ENCODE peak calls at places on chromosomes 4 and X, in five cellular contexts. E, H, V, C and N are unnamed samples.

GRCh38 chr4:172173206-172173605 is 360.0 kb downstream of the GALNTL6 start:
- DNase-seq in E (no peak), H (no peak), V (no peak), C (no peak), N (no peak)

GRCh38 chrX:22575161-22575845 is 302.6 kb downstream of the CBLL2 start:
- DNase-seq in E (no peak), H (no peak), V (no peak), C (no peak), N (no peak)

GRCh38 chr4:37246891-37247290 is 2.3 kb downstream of the NWD2 start:
- DNase-seq in E (no peak), H (no peak), V (no peak), C (no peak), N (no peak)

GRCh38 chrX:134738986-134739744 is 80.9 kb upstream of the PLAC1 start:
- DNase-seq in E (no peak), H (no peak), V (no peak), C (no peak), N (no peak)

GRCh38 chr4:103137446-103137827 is 37.8 kb upstream of the BDH2 start:
- DNase-seq in E (no peak), H (no peak), V (no peak), C (no peak), N (peak; percentile 34)

GRCh38 chr4:14559641-14560040 is 442.6 kb upstream of the CPEB2 start:
- DNase-seq in E (no peak), H (no peak), V (no peak), C (no peak), N (no peak)

GRCh38 chrX:52867610-52868348 is at the start of gene XAGE3:
- DNase-seq in E (no peak), H (no peak), V (no peak), C (no peak), N (no peak)

GRCh38 chr4:88320780-88321373 is 36.5 kb upstream of the PPM1K start:
- DNase-seq in E (no peak), H (peak; percentile 81), V (peak; percentile 60), C (peak; percentile 40), N (no peak)

GRCh38 chr4:113951263-113951662 is 28.2 kb downstream of the ARSJ start:
- DNase-seq in E (no peak), H (no peak), V (peak; percentile 53), C (peak; percentile 65), N (no peak)

GRCh38 chrX:100479329-100479728 is 69.3 kb upstream of the PCDH19 start:
- DNase-seq in E (no peak), H (no peak), V (no peak), C (no peak), N (no peak)
- H3K27ac ChIP-seq in E (no peak overlapping the region), H (no peak overlapping the region), V (no peak overlapping the region), C (no peak overlapping the region), N (no peak overlapping the region)

DNA sequence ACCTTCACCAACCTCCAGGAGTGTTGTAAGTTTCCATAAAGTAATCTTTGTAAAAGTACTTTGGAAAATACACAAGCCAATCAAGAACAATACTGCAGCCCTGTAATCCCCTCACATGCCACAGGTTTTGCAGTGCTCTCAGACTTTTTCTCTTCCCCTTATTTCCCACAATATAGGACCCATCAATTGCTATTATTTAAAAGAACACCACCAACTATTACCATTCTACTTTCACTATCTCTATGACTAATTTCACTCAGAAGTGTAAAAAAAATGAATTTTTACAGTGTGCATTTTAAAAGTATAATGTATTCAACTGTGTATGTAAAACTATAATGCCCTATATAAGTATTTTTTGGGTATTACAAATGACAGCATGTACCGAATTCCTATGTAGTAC is 1.7 kb downstream of the ATP8A1 start:
- DNase-seq in E (no peak), H (no peak), V (no peak), C (no peak), N (no peak)
- H3K27ac ChIP-seq in E (peak overlapping the region; percentile 76), H (no peak overlapping the region), V (no peak overlapping the region), C (no peak overlapping the region), N (no peak overlapping the region)

GRCh38 chr4:121799888-121800501 is 1.1 kb upstream of the EXOSC9 start:
- DNase-seq in E (no peak), H (no peak), V (no peak), C (no peak), N (no peak)
- H3K27ac ChIP-seq in E (no peak overlapping the region), H (no peak overlapping the region), V (no peak overlapping the region), C (no peak overlapping the region), N (no peak overlapping the region)

DNA sequence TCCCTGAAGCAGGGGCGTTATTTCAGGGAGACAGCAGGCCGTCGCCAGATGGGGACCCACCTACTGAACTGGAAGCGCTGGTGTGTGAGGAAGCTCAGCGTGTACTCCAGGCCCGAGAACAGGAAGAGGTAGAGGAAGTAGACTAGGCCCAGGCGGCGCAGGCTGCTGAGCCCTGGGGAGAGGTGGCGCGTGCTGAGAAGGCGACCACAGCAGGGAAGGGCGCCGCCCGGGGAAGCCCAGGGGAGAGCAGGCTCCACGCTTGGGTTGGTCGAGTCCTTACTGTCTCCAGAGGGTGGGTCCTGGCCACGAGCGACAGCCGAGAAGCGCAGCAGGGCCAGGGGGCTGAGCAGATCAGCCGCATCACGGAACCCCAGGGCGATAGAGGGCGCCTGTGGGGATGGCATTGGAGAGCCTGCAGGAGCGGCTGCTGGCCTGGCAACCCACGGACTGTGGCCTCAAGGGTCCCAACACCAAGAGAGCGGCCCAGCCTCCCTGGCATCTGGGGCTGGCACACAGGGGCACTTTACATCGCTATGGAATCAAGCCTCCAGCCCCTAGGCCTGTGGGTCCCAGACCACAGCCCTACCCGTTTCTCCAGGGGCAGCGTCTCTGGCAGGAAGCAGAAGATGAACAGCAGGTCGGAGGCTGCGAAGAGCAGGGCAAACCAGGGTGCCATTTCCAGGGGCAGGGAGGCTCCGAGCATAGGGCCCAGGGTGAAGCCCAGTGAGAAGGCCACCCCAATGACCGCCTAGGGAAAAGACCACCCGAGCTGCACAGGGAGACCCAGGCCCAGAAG is 31.2 kb downstream of the NOP14 start:
- DNase-seq in E (no peak), H (peak; percentile 96), V (peak; percentile 87), C (no peak), N (no peak)
- H3K27ac ChIP-seq in E (peak overlapping the region; percentile 67), H (peak overlapping the region; percentile 64), V (no peak overlapping the region), C (peak overlapping the region; percentile 54), N (peak overlapping the region; percentile 100)

GRCh38 chr4:121818215-121818614 is 5.5 kb downstream of the CCNA2 start:
- DNase-seq in E (no peak), H (no peak), V (no peak), C (no peak), N (no peak)
- H3K27ac ChIP-seq in E (no peak overlapping the region), H (no peak overlapping the region), V (no peak overlapping the region), C (no peak overlapping the region), N (no peak overlapping the region)

DNA sequence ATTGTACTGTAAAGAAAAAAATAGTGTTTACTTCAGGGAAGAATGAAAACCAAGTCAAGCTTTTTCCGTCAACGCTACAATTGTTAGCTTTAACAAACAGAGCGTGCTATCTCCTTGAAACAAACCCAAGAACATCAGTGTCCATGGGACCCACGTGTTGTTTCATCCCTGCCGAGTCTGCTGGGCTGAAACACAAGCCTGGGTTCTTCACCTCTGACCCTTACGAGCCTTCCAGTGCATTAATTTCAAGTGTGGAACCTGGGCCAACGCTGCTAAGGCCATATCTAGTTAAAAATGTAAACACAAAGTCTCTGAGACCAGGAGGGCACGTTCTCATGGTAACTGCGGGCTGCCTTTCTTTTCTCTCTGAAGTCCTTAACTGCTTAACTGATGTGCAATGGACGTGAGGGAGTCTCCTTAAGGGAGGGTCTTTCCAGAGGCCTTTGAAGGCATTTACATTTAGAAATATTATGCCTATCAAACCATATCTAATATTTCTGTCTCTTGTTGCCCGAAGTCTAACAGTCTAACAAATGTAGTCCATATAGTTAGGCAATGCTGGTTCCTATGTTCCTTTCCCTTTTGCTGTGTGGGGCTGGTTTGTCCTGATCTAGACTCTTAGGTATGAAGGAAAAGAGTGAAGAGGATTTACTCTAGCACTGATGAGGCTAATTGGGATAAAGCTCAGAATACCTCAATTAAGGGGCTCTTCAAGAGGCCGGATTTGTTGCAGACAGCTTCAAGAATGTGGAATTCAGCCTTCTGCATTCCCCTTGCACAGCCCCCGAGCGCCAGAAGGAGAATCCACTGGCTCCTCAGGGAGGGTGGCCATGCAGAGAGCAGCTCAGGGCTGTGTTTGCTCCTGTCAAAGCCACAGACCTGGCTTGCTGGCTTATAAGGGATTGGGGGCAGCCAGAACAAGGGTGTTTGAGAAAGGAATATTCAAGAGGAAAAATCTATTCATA is 36.5 kb downstream of the ING2 start:
- DNase-seq in E (no peak), H (no peak), V (no peak), C (peak; percentile 15), N (no peak)
- H3K27ac ChIP-seq in E (no peak overlapping the region), H (no peak overlapping the region), V (no peak overlapping the region), C (no peak overlapping the region), N (no peak overlapping the region)

DNA sequence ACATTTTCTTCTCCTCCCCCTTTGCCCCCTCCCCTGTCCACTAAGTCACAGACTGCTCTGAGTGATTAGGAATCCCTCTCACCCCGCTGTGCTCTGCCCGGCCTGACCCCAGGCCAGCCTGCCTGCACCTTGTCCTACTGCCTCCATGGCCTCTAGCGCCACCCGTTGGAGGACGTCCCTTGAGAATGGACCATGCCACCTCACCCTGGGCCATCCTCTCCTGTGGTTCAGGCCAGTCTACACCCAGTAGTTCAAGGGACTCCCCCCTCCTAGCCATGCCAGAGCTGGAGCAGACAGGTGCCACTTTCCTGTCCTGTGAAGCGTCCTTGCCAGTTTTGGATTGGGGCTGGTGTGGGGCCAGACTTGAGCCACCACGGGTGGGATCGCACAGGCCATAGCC is 9.7 kb upstream of the IRAK1 start:
- DNase-seq in E (no peak), H (peak; percentile 74), V (no peak), C (no peak), N (no peak)
- H3K27ac ChIP-seq in E (peak overlapping the region; percentile 63), H (no peak overlapping the region), V (no peak overlapping the region), C (no peak overlapping the region), N (no peak overlapping the region)